ENCODE peak calls at places on chromosome 6, in six cellular contexts. S, I, V, X, C and H are unnamed samples.

GRCh38 chr6:145044606-145045275 is 690.6 kb downstream of the EPM2A start:
- DNase-seq in S (no peak), I (no peak), V (no peak), X (no peak), C (no peak), H (no peak)

GRCh38 chr6:145903356-145904102 is 60.6 kb downstream of the SHPRH start:
- DNase-seq in S (no peak), I (no peak), V (no peak), X (no peak), C (no peak), H (no peak)

GRCh38 chr6:147699637-147700036 is 191.1 kb downstream of the SAMD5 start:
- DNase-seq in S (no peak), I (no peak), V (no peak), X (no peak), C (no peak), H (no peak)

GRCh38 chr6:31336872-31337496 is 20.0 kb downstream of the HLA-B start:
- DNase-seq in S (no peak), I (peak), V (no peak), X (no peak), C (no peak), H (no peak)

GRCh38 chr6:50663806-50664205 is 49.5 kb upstream of the TFAP2D start:
- DNase-seq in S (no peak), I (no peak), V (no peak), X (no peak), C (no peak), H (no peak)

GRCh38 chr6:157761331-157761921 is 61.6 kb upstream of the SNX9 start:
- DNase-seq in S (no peak), I (no peak), V (peak), X (no peak), C (no peak), H (no peak)

GRCh38 chr6:17394192-17394611 is 807 bp downstream of the CAP2 start:
- DNase-seq in S (no peak), I (no peak), V (no peak), X (no peak), C (peak), H (no peak)

GRCh38 chr6:152110878-152111820 is 303.7 kb downstream of the ESR1 start:
- DNase-seq in S (no peak), I (no peak), V (no peak), X (no peak), C (no peak), H (no peak)

GRCh38 chr6:46437671-46438221 is 53.5 kb downstream of the RCAN2 start:
- DNase-seq in S (no peak), I (no peak), V (no peak), X (no peak), C (no peak), H (no peak)

GRCh38 chr6:169221264-169221663 is 32.4 kb downstream of the THBS2 start:
- DNase-seq in S (no peak), I (no peak), V (no peak), X (no peak), C (no peak), H (no peak)